ENCODE peak calls at places on chromosomes 2 and 18, in nine cellular contexts. C is fibroblast of lung, Z is psoas muscle, R is right cardiac atrium, V is Karpas-422, G is RWPE1, K is Peyer's patch, O is GM23248, L is lower lobe of right lung. J is an unnamed sample.

GRCh38 chr2:219079417-219079816 is 18.7 kb upstream of the IHH start:
- DNase-seq in V (no peak), G (no peak), O (peak; percentile 66), K (no peak), R (no peak), Z (no peak), C (peak; percentile 69), L (no peak), J (peak; percentile 42)

GRCh38 chr2:524442-524841 is 152.8 kb downstream of the TMEM18 start:
- DNase-seq in K (no peak), R (no peak), C (peak; percentile 5), O (peak; percentile 62), G (peak; percentile 27), L (no peak), Z (no peak), V (no peak), J (peak; percentile 23)

GRCh38 chr2:85243101-85244072 is 84.4 kb downstream of the TGOLN2 start:
- DNase-seq in Z (peak; percentile 83), L (peak; percentile 64), G (no peak), O (peak; percentile 20), V (peak; percentile 82), K (no peak), R (peak; percentile 84), C (no peak), J (peak; percentile 18)

GRCh38 chr18:36186461-36187137 is 698 bp upstream of the MOCOS start:
- DNase-seq in L (peak; percentile 83), V (no peak), K (peak; percentile 30), Z (peak; percentile 66), O (peak; percentile 59), G (peak; percentile 13), C (peak; percentile 44), R (peak; percentile 72), J (no peak)

GRCh38 chr2:227513113-227513512 is 41.2 kb downstream of the AGFG1 start:
- DNase-seq in K (no peak), R (no peak), O (peak; percentile 29), V (no peak), C (no peak), Z (no peak), L (no peak), G (no peak), J (no peak)

GRCh38 chr2:239035361-239035814 is 187.5 kb downstream of the TWIST2 start:
- DNase-seq in L (peak; percentile 67), Z (peak; percentile 83), C (no peak), V (peak; percentile 79), K (peak; percentile 45), O (peak; percentile 59), R (peak; percentile 86), G (peak; percentile 81), J (no peak)

GRCh38 chr18:57533399-57533884 is 53.1 kb downstream of the FECH start:
- DNase-seq in L (no peak), K (no peak), Z (no peak), R (no peak), O (no peak), V (no peak), G (no peak), C (no peak), J (peak; percentile 12)

GRCh38 chr2:73970850-73971471 is 13.7 kb upstream of the TET3 start:
- DNase-seq in O (no peak), Z (peak; percentile 85), C (no peak), V (no peak), L (peak; percentile 88), K (peak; percentile 77), R (peak; percentile 92), G (no peak), J (no peak)

GRCh38 chr18:37176307-37176934 is 347.5 kb downstream of the KIAA1328 start:
- DNase-seq in R (no peak), O (no peak), L (no peak), V (no peak), C (peak; percentile 13), K (no peak), G (peak; percentile 1), Z (no peak), J (no peak)

GRCh38 chr2:134207589-134208209 is 46.2 kb upstream of the MGAT5 start:
- DNase-seq in V (peak; percentile 84), L (peak; percentile 68), K (peak; percentile 70), Z (peak; percentile 61), R (peak; percentile 76), C (peak; percentile 30), O (peak; percentile 64), G (peak; percentile 40), J (peak; percentile 28)

GRCh38 chr2:239394346-239394945 is 6.4 kb downstream of the HDAC4 start:
- DNase-seq in V (no peak), R (peak; percentile 33), L (no peak), K (no peak), G (no peak), O (no peak), C (no peak), Z (no peak), J (no peak)

GRCh38 chr18:65906621-65907034 is 155.8 kb downstream of the CDH7 start:
- DNase-seq in L (no peak), K (no peak), Z (no peak), O (no peak), R (no peak), V (no peak), G (no peak), C (no peak), J (no peak)

DNA sequence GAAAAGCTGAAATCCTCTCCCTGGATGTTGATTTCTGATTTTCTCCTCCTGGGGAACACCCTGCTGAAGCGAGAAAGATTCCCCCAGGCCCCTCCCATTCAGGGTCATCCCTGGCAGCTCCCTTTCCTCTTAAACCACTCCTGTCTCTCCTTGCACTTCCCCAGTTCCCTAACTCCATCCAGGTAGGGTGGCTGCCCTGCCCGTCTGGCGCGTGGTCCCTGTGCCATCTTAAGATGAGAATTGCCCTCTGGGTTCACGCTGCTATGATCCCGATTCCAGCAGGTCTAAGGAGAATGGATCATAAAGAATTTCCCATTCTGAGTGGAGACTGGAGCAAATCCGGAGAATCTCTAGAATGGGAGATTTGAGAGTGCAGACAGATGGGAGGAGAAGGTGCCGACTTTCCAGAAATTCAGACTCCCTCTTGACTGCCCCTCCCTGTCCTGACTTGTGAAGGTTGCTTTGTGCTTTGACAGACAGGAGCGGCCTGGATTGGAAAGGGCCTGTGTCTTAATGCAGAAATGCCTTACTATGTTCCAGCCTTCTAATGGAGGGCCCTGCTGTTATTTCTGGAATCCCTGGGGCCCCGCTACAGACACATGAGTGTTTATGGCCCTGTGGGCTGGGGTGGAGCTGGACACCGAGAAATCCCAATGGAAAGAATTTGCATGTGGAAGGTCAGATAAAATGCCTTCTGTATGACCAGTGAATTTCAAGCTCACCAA is 1.3 kb upstream of the YWHAQ start:
- DNase-seq in L (no peak), R (peak; percentile 57), V (no peak), C (peak; percentile 49), G (no peak), Z (no peak), K (no peak), O (no peak), J (no peak)
- H3K27ac ChIP-seq in L (no peak overlapping the region), R (peak overlapping the region; percentile 4), V (no peak overlapping the region), C (peak overlapping the region; percentile 4), G (no peak overlapping the region), Z (peak overlapping the region; percentile 96), K (no peak overlapping the region), O (no peak overlapping the region), J (no peak overlapping the region)

DNA sequence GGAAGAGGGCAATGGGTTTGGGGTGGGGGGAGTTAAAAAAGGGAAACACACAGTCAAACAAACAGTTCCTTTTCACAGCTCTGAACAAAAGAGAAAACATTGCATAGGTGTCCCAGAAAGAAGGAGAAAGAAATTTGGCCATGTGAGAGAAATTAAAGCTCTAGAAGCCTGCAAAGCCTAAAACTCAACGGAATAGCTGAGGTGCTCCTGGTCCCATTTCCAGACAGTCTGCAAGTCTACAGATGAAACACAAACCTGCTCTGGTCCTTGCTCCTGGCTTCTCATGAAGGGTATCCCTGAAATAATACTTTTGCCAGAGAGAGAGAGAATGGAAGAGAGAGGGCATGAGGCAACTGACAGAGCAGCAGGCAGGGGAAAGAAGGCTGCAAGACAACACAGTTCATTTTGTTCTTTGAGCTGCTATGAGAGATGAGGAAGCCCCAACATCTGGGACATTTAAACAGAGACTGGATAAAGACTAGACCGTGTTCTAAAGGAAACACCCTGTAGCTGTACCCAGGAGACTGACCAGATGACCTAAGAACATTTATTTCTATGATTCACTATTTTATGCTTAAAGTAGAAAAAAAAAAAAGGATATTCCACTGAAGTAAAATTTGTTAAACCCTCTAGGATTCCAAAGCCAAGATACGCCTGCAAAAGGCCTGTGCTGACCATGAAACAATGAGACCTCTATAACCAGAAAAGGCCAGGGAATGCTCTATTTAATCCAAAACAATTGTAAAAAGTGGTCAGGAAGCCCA is 57.3 kb upstream of the CYP26B1 start:
- DNase-seq in G (no peak), C (peak; percentile 22), L (no peak), K (no peak), R (no peak), Z (no peak), O (peak; percentile 30), V (no peak), J (peak; percentile 4)
- H3K27ac ChIP-seq in G (no peak overlapping the region), C (no peak overlapping the region), L (no peak overlapping the region), K (peak overlapping the region; percentile 11), R (peak overlapping the region; percentile 87), Z (no peak overlapping the region), O (no peak overlapping the region), V (no peak overlapping the region), J (peak overlapping the region; percentile 54)

GRCh38 chr2:9317559-9317958 is 105.8 kb downstream of the ITGB1BP1 start:
- DNase-seq in G (no peak), O (no peak), Z (no peak), C (no peak), V (no peak), K (no peak), L (no peak), R (no peak), J (no peak)

GRCh38 chr2:9313443-9313842 is 106.8 kb downstream of the ASAP2 start:
- DNase-seq in L (no peak), V (no peak), K (no peak), R (no peak), G (no peak), O (no peak), Z (no peak), C (peak; percentile 62), J (peak; percentile 44)

GRCh38 chr2:9318461-9319337 is 104.6 kb downstream of the ITGB1BP1 start:
- DNase-seq in G (no peak), O (no peak), V (no peak), R (peak; percentile 81), K (no peak), L (no peak), C (no peak), Z (peak; percentile 67), J (no peak)

GRCh38 chr2:9312591-9312990 is 106.0 kb downstream of the ASAP2 start:
- DNase-seq in L (no peak), O (peak; percentile 32), Z (no peak), R (no peak), C (no peak), G (no peak), V (no peak), K (no peak), J (no peak)

GRCh38 chr2:9315280-9315847 is 108.0 kb downstream of the ITGB1BP1 start:
- DNase-seq in Z (no peak), K (no peak), R (no peak), C (no peak), V (no peak), G (peak; percentile 73), O (no peak), L (no peak), J (peak; percentile 40)
- H3K27ac ChIP-seq in Z (no peak overlapping the region), K (no peak overlapping the region), R (no peak overlapping the region), C (no peak overlapping the region), V (no peak overlapping the region), G (peak overlapping the region; percentile 89), O (no peak overlapping the region), L (no peak overlapping the region), J (no peak overlapping the region)

DNA sequence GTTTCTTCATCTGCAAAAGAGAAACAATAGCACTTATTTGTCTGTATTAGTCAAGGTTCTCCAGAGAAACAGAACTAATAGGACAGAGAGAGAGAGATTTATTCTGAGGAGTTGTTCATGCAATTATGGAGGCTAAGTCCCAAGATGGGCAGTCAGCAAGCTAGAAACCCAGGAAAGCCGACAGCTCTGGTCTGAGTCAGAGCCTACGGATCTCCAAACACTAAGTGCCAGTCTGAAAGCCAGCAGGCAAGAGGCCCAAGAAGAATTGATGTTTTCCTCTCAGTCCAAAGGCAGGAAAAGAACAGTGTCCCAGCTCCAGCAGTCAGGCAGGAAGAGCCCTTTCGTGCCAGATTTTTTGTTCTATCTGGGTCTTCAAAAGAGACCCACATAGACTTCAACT is 36.5 kb upstream of the SLC66A3 start:
- DNase-seq in C (no peak), K (no peak), V (no peak), O (peak; percentile 34), G (no peak), R (no peak), L (no peak), Z (no peak), J (no peak)
- H3K27ac ChIP-seq in C (no peak overlapping the region), K (no peak overlapping the region), V (no peak overlapping the region), O (no peak overlapping the region), G (no peak overlapping the region), R (no peak overlapping the region), L (no peak overlapping the region), Z (no peak overlapping the region), J (no peak overlapping the region)

J was measured in brain microvascular endothelial cell.